ENCODE peak calls at places on chromosome 13, in six cellular contexts. H is gastrocnemius medialis, J is prostate gland, P is BE2C, F is GM12865, Z is cardiac fibroblast. S is an unnamed sample.

GRCh38 chr13:113856716-113857065 is 7.2 kb downstream of the GAS6 start:
- DNase-seq in H (no peak), J (no peak), P (no peak), F (no peak), Z (peak; percentile 48), S (no peak)

GRCh38 chr13:99000137-99000536 is 22.3 kb upstream of the DOCK9 start:
- DNase-seq in H (no peak), J (no peak), P (no peak), F (no peak), Z (no peak), S (no peak)

GRCh38 chr13:34764246-34764645 is 177.8 kb upstream of the NBEA start:
- DNase-seq in H (no peak), J (peak; percentile 78), P (no peak), F (no peak), Z (no peak), S (no peak)

GRCh38 chr13:30744056-30744684 is 8.8 kb downstream of the ALOX5AP start:
- DNase-seq in H (no peak), J (peak; percentile 10), P (no peak), F (peak; percentile 96), Z (no peak), S (no peak)

GRCh38 chr13:46146898-46147297 is 35.1 kb downstream of the LCP1 start:
- DNase-seq in H (no peak), J (no peak), P (peak; percentile 22), F (no peak), Z (peak; percentile 19), S (no peak)

GRCh38 chr13:46685006-46685730 is 111.8 kb downstream of the ESD start:
- DNase-seq in H (no peak), J (no peak), P (no peak), F (no peak), Z (no peak), S (no peak)

GRCh38 chr13:83024226-83024625 is 858.0 kb downstream of the SLITRK1 start:
- DNase-seq in H (no peak), J (no peak), P (no peak), F (no peak), Z (peak; percentile 24), S (no peak)

GRCh38 chr13:27131906-27132305 is 39.7 kb downstream of the USP12 start:
- DNase-seq in H (no peak), J (no peak), P (no peak), F (no peak), Z (no peak), S (no peak)

GRCh38 chr13:71028884-71029283 is 838.1 kb downstream of the DACH1 start:
- DNase-seq in H (no peak), J (no peak), P (no peak), F (no peak), Z (no peak), S (no peak)

GRCh38 chr13:25971499-25972145 is 80.2 kb downstream of the SHISA2 start:
- DNase-seq in H (no peak), J (peak; percentile 21), P (no peak), F (no peak), Z (no peak), S (no peak)

GRCh38 chr13:60572855-60573254 is 175.8 kb downstream of the TDRD3 start:
- DNase-seq in H (no peak), J (no peak), P (no peak), F (no peak), Z (no peak), S (no peak)

GRCh38 chr13:102825400-102825799 is 20.4 kb upstream of the ERCC5 start:
- DNase-seq in H (no peak), J (no peak), P (no peak), F (no peak), Z (no peak), S (no peak)

GRCh38 chr13:75555836-75556235 is 6.2 kb downstream of the UCHL3 start:
- DNase-seq in H (no peak), J (no peak), P (no peak), F (no peak), Z (no peak), S (no peak)

GRCh38 chr13:91185294-91185863 is 162.1 kb upstream of the MIR17HG start:
- DNase-seq in H (no peak), J (no peak), P (no peak), F (no peak), Z (peak; percentile 32), S (no peak)

GRCh38 chr13:74758188-74758587 is 624.0 kb upstream of the KLF12 start:
- DNase-seq in H (no peak), J (no peak), P (no peak), F (no peak), Z (no peak), S (no peak)

GRCh38 chr13:25906211-25906661 is 145.6 kb downstream of the SHISA2 start:
- DNase-seq in H (no peak), J (no peak), P (no peak), F (no peak), Z (no peak), S (no peak)

GRCh38 chr13:51271528-51272070 is 49.4 kb downstream of the FAM124A start:
- DNase-seq in H (no peak), J (peak; percentile 26), P (no peak), F (no peak), Z (peak; percentile 17), S (no peak)

GRCh38 chr13:112194579-112194978 is 127.6 kb downstream of the SOX1 start:
- DNase-seq in H (no peak), J (no peak), P (no peak), F (no peak), Z (no peak), S (no peak)

GRCh38 chr13:45228002-45228401 is 27.2 kb upstream of the KCTD4 start:
- DNase-seq in H (no peak), J (no peak), P (no peak), F (no peak), Z (no peak), S (no peak)

GRCh38 chr13:44267966-44268365 is 105.7 kb upstream of the SERP2 start:
- DNase-seq in H (no peak), J (no peak), P (no peak), F (no peak), Z (peak; percentile 91), S (peak; percentile 88)

DNA sequence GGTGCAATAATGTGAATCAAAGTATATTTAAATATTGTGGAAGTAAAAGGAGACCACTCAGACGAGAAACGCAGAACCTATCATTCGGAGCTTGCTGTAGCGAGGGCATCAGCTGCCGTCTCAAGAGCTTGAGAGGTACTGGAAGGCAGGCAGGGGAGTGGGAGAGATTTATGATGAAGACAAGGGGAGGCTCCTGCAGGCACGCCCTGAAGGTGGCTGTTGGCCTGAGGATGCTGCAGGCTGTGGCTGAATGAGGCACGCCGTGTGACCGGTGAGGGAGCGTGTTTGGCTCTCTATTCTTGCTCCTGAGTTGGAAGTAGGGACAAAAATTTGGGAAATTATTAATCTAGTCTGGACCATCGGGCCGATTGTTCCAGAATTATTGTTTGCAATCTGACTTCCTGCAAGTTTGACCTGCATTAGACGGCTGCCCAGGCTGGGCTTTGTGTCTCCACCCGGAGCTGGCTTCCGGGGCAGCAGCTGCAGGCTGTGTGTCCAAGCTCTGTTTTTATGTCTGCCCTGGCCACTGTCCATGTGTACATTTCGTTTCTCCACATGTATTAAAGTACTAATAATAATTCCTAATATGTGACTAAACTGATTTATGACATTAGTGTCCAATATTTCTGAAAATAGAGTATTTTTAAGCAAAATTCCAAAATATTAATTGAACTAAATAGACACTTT is 91.1 kb upstream of the ANKRD10 start:
- DNase-seq in H (peak; percentile 44), J (peak; percentile 31), P (no peak), F (no peak), Z (peak; percentile 66), S (no peak)
- H3K4me3 ChIP-seq in H (peak overlapping the region; percentile 5), J (no peak overlapping the region), P (no peak overlapping the region), F (no peak overlapping the region), Z (no peak overlapping the region), S (no peak overlapping the region)

GRCh38 chr13:73059460-73060250 is 850 bp downstream of the KLF5 start:
- DNase-seq in H (peak; percentile 48), J (peak; percentile 85), P (peak; percentile 61), F (peak; percentile 65), Z (no peak), S (no peak)
- TF ChIP-seq CTCF in H (no peak), J (peak; percentile 45), P (no peak), F (peak; percentile 23), Z (no peak), S (peak; percentile 10)

GRCh38 chr13:31944262-31945160 is 87.1 kb upstream of the FRY start:
- DNase-seq in H (no peak), J (no peak), P (no peak), F (no peak), Z (no peak), S (no peak)

GRCh38 chr13:31943591-31943990 is 88.0 kb upstream of the FRY start:
- DNase-seq in H (no peak), J (no peak), P (no peak), F (no peak), Z (no peak), S (no peak)

GRCh38 chr13:31947105-31947504 is 84.5 kb upstream of the FRY start:
- DNase-seq in H (no peak), J (no peak), P (no peak), F (no peak), Z (no peak), S (no peak)

GRCh38 chr13:31946091-31946770 is 85.3 kb upstream of the FRY start:
- DNase-seq in H (no peak), J (no peak), P (no peak), F (no peak), Z (peak; percentile 27), S (peak; percentile 70)

DNA sequence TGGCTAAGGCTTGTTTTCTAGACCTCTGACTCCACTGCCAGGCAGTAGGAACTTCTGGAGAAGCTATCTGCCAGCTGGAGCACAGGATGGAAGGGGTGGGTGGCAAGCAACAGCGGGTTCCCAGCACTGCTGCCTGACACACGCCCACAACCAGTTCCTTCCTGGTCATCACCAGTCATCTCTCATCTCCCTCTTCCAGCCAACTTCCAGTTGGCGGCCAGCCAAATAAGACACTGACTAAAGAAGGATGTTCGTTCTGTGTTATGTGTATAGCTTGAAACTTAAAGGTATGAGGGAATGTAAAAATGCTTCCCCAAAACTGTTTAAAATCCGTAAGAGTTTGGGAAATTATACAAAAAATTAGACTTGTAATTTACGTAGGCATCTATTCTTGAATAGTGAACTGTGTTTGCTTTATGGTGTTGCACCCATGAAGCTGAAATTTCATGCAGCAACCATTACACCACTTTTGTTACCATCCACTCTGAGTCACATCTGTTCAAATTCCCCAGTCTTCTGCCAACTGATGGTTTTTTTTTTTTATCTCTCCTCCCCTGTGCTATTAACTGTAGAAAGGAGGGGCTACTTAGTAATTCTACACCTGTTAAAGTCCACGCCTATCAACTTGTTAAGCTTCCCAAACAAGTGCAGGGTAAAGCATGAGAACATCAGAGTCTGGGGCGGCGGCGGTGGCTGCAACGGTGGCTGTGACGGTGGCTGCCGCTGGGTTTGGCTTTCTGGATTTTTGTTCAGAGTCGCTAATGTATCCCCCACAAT is 86.2 kb upstream of the FRY start:
- DNase-seq in H (peak; percentile 59), J (peak; percentile 17), P (peak; percentile 77), F (no peak), Z (peak; percentile 68), S (peak; percentile 84)
- H3K4me3 ChIP-seq in H (peak overlapping the region; percentile 12), J (no peak overlapping the region), P (no peak overlapping the region), F (no peak overlapping the region), Z (no peak overlapping the region), S (peak overlapping the region; percentile 24)

DNA sequence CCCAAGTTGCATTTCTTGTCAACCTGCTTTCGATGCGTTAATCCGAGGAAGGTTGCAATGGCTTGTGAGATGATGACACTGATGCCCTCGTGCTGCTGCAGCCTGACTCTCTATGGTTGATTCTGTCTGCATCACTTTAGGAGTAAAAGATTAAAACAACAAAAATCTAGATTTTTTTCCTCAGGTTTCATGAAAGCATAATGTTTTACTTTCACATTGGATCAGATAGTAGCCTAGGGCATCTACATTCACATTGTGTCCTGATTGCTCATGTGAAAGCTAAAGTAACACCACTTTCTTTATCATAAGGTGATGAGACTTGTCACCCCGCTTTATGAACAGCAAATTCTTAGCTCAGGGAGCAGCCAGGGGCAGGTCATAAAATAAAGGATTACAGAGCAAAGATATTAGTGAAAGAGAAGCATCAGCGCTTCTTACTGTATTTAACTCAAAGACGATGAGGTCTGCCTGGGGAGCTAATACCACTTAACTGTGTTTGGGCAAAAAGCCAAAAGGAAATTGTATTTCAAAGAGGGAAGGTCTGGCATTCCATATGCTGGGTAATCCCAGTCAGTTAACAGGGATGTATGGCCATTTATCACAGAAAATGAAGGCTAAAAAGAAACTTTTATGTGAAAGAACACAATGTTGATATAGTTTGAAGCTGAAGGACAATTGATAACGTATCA is 270.5 kb downstream of the GPC6 start:
- DNase-seq in H (no peak), J (no peak), P (peak; percentile 50), F (no peak), Z (peak; percentile 26), S (no peak)
- TF ChIP-seq CTCF in H (no peak), J (no peak), P (no peak), F (no peak), Z (no peak), S (no peak)